ENCODE peak calls at places on chromosomes 12 and 14, in seven cellular contexts. O is adrenal gland, A is uterus, D is suprapubic skin, G is IMR-90, C is NB4, V is body of pancreas. R is an unnamed sample.

GRCh38 chr12:94140556-94140955 is 7.8 kb upstream of the PLXNC1 start:
- DNase-seq in D (no peak), A (no peak), V (no peak), O (no peak), G (peak; percentile 10), C (peak; percentile 74), R (peak; percentile 75)

GRCh38 chr12:64912501-64912900 is 88.1 kb downstream of the TBC1D30 start:
- DNase-seq in D (no peak), O (peak; percentile 83), G (peak; percentile 40), A (peak; percentile 47), C (no peak), V (no peak), R (no peak)

GRCh38 chr12:100671396-100672074 is 98.1 kb downstream of the GAS2L3 start:
- DNase-seq in O (no peak), C (no peak), V (no peak), A (no peak), G (no peak), D (no peak), R (no peak)

GRCh38 chr12:108102363-108102762 is 26.7 kb upstream of the WSCD2 start:
- DNase-seq in A (no peak), V (no peak), G (no peak), O (no peak), D (no peak), C (no peak), R (peak; percentile 69)

GRCh38 chr12:129202109-129202814 is 349.0 kb downstream of the GLT1D1 start:
- DNase-seq in A (no peak), C (peak; percentile 9), G (no peak), V (no peak), D (no peak), O (no peak), R (no peak)

GRCh38 chr12:51321882-51322281 is 2.1 kb downstream of the BIN2 start:
- DNase-seq in A (no peak), G (no peak), V (no peak), D (no peak), C (no peak), O (no peak), R (no peak)

GRCh38 chr12:14395059-14395778 is 29.7 kb downstream of the ATF7IP start:
- DNase-seq in A (no peak), V (no peak), D (no peak), O (no peak), C (peak; percentile 30), G (no peak), R (no peak)

GRCh38 chr12:132116709-132117557 is 27.2 kb downstream of the DDX51 start:
- DNase-seq in O (no peak), A (no peak), G (no peak), C (no peak), V (no peak), D (peak; percentile 50), R (no peak)

GRCh38 chr12:6829532-6830220 is 1.5 kb downstream of the P3H3 start:
- DNase-seq in D (no peak), G (peak; percentile 43), C (no peak), A (no peak), O (no peak), V (peak; percentile 43), R (no peak)

GRCh38 chr12:44003721-44004120 is 167.8 kb downstream of the TMEM117 start:
- DNase-seq in C (no peak), D (no peak), G (no peak), V (no peak), A (no peak), O (no peak), R (no peak)

GRCh38 chr12:119372540-119372939 is 38.0 kb downstream of the CCDC60 start:
- DNase-seq in D (no peak), V (no peak), O (no peak), G (no peak), C (peak; percentile 41), A (no peak), R (no peak)

GRCh38 chr12:59040651-59041050 is 120.3 kb upstream of the LRIG3 start:
- DNase-seq in A (peak; percentile 17), C (no peak), D (no peak), V (no peak), G (peak; percentile 94), O (no peak), R (no peak)

GRCh38 chr12:116864371-116865160 is 16.7 kb downstream of the HRK start:
- DNase-seq in A (no peak), C (no peak), O (no peak), V (no peak), D (no peak), G (peak; percentile 87), R (no peak)

GRCh38 chr14:80764496-80764895 is 177.0 kb downstream of the CEP128 start:
- DNase-seq in V (no peak), O (no peak), D (no peak), G (peak; percentile 34), A (no peak), C (no peak), R (no peak)

GRCh38 chr12:29739279-29739991 is 44.3 kb downstream of the TMTC1 start:
- DNase-seq in D (no peak), A (no peak), O (no peak), C (no peak), V (no peak), G (peak; percentile 93), R (no peak)

GRCh38 chr14:98118749-98119148 is 1153.2 kb downstream of the BCL11B start:
- DNase-seq in C (no peak), G (no peak), D (no peak), V (no peak), O (no peak), A (no peak), R (no peak)

GRCh38 chr12:121668750-121669524 is 517 bp downstream of the MORN3 start:
- DNase-seq in G (peak; percentile 36), O (peak; percentile 55), V (peak; percentile 32), D (no peak), C (peak; percentile 73), A (no peak), R (peak; percentile 62)

GRCh38 chr14:39467889-39468524 is 35.8 kb upstream of the FBXO33 start:
- DNase-seq in O (no peak), C (peak; percentile 65), D (no peak), G (peak; percentile 43), A (no peak), V (no peak), R (peak; percentile 49)

GRCh38 chr12:80681287-80681686 is 26.1 kb upstream of the MYF6 start:
- DNase-seq in V (no peak), C (no peak), G (no peak), O (no peak), A (no peak), D (no peak), R (no peak)
- TF ChIP-seq POLR2A in V (no peak), C (no peak), G (no peak), O (no peak), A (no peak), D (no peak), R (no peak)

GRCh38 chr14:21039059-21039422 is 3.1 kb upstream of the RNASE7 start:
- DNase-seq in A (peak; percentile 93), C (no peak), G (peak; percentile 43), D (peak; percentile 90), O (peak; percentile 88), V (peak; percentile 96), R (no peak)
- TF ChIP-seq POLR2A in A (peak; percentile 47), C (no peak), G (no peak), D (no peak), O (peak; percentile 62), V (peak; percentile 66), R (no peak)

GRCh38 chr12:27449893-27450534 is 3.5 kb downstream of the SMCO2 start:
- DNase-seq in C (no peak), V (no peak), O (no peak), A (no peak), G (no peak), D (no peak), R (no peak)

GRCh38 chr12:27447761-27448160 is 1.2 kb downstream of the SMCO2 start:
- DNase-seq in O (no peak), D (no peak), A (no peak), G (no peak), C (no peak), V (no peak), R (no peak)

GRCh38 chr12:27453462-27453861 is 6.9 kb downstream of the SMCO2 start:
- DNase-seq in O (no peak), A (no peak), V (no peak), G (no peak), D (no peak), C (no peak), R (no peak)

GRCh38 chr12:27449011-27449410 is 2.5 kb downstream of the SMCO2 start:
- DNase-seq in O (no peak), V (no peak), G (no peak), A (no peak), D (no peak), C (no peak), R (no peak)

GRCh38 chr12:27451416-27451815 is 4.9 kb downstream of the SMCO2 start:
- DNase-seq in G (no peak), C (no peak), A (no peak), V (no peak), D (no peak), O (no peak), R (no peak)
- TF ChIP-seq POLR2A in G (no peak), C (no peak), A (no peak), V (no peak), D (no peak), O (no peak), R (no peak)

GRCh38 chr12:57722716-57723629 is 15.6 kb downstream of the AGAP2 start:
- DNase-seq in O (peak; percentile 18), G (no peak), D (no peak), A (no peak), C (no peak), V (no peak), R (no peak)

GRCh38 chr12:57723630-57723962 is 14.9 kb downstream of the AGAP2 start:
- DNase-seq in A (no peak), D (no peak), O (no peak), G (no peak), C (no peak), V (no peak), R (no peak)

GRCh38 chr12:57724936-57725740 is 13.4 kb downstream of the AGAP2 start:
- DNase-seq in G (no peak), D (no peak), V (no peak), C (no peak), O (peak; percentile 21), A (no peak), R (no peak)

GRCh38 chr12:57725851-57726150 is 12.7 kb downstream of the AGAP2 start:
- DNase-seq in G (no peak), A (no peak), C (no peak), D (no peak), V (no peak), O (no peak), R (no peak)

DNA sequence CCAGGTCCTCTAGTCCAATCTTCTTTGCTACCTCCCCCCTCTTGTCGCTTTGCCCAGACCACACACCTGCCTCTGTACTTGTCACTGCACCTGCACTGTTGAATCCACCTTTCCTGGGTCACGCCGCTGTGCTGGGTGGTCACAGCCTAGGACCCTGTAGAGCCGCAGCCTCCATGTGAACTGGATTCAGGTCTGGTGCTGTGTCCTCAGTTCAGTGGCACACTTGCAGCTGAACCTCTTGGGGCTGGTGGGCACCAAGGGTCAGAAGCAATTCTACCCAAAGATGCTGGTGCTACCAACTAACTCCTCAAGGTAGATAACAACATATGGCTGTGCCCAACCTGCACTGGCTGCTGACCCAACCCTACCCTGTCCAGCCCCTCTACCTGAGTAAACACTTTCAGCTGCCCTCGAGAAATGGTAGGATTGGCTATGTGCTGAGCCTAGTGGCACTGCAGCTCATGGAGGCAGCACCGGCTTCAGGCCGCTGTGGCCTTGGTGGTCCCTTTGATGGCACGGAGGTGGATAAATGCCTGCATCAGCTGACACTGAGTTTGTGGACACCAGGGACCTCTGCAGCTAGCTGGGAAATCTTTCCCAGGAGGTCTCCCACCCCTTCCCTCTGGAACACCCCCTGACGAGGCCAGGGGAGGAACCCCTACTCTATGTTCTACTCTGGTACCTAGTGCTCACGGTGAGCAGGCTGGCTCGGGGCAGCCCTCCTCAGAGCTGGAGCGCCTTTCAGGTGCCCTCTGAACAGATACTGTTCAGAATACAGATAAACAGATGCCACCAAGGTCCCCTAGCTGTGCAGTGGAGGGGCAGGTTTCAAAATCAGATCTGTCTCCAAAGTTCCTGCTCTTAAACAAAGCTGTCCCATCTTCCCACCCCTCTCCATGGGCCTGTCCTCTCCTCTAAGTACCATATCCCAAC is 14.3 kb downstream of the AGAP2 start:
- DNase-seq in O (peak; percentile 20), A (no peak), V (no peak), G (no peak), C (no peak), D (no peak), R (no peak)
- TF ChIP-seq POLR2A in O (no peak), A (no peak), V (no peak), G (no peak), C (no peak), D (no peak), R (no peak)

R was measured in erythroblast.